ENCODE peak calls at places on chromosomes 13 and 19, in four cellular contexts. B is H1, K is GM12878, I is HepG2. X is an unnamed sample.

GRCh38 chr13:109243311-109243951 is 543.0 kb downstream of the IRS2 start:
- DNase-seq in B (no peak), K (no peak), I (no peak), X (no peak)

GRCh38 chr13:98983182-98983581 is 5.3 kb upstream of the DOCK9 start:
- DNase-seq in B (no peak), K (no peak), I (no peak), X (no peak)

GRCh38 chr19:18879579-18880373 is 16.2 kb downstream of the CERS1 start:
- DNase-seq in B (no peak), K (no peak), I (no peak), X (no peak)

GRCh38 chr13:45229172-45229571 is 28.3 kb upstream of the KCTD4 start:
- DNase-seq in B (no peak), K (no peak), I (no peak), X (no peak)

GRCh38 chr13:46761866-46762265 is 35.1 kb downstream of the ESD start:
- DNase-seq in B (no peak), K (no peak), I (no peak), X (no peak)

GRCh38 chr13:111177081-111177711 is 62.1 kb downstream of the ARHGEF7 start:
- DNase-seq in B (no peak), K (no peak), I (no peak), X (no peak)

GRCh38 chr13:46516624-46517318 is 36.2 kb upstream of the LRCH1 start:
- DNase-seq in B (no peak), K (no peak), I (no peak), X (no peak)

GRCh38 chr19:31312004-31312403 is 37.2 kb downstream of the TSHZ3 start:
- DNase-seq in B (no peak), K (no peak), I (no peak), X (no peak)

GRCh38 chr13:46639033-46639981 is 86.3 kb downstream of the LRCH1 start:
- DNase-seq in B (no peak), K (peak; percentile 71), I (peak; percentile 20), X (no peak)

GRCh38 chr13:51451134-51451466 is 1.7 kb downstream of the INTS6 start:
- DNase-seq in B (no peak), K (no peak), I (no peak), X (no peak)

GRCh38 chr19:42253245-42254082 is 1.5 kb downstream of the ERF start:
- DNase-seq in B (no peak), K (no peak), I (peak; percentile 59), X (no peak)

GRCh38 chr19:19105365-19106060 is 32.8 kb downstream of the TMEM161A start:
- DNase-seq in B (no peak), K (peak; percentile 13), I (peak; percentile 48), X (peak; percentile 63)

GRCh38 chr13:24217601-24218281 is 57.2 kb downstream of the SPATA13 start:
- DNase-seq in B (no peak), K (no peak), I (peak; percentile 72), X (no peak)

GRCh38 chr13:42420304-42420703 is 148.4 kb downstream of the AKAP11 start:
- DNase-seq in B (no peak), K (peak; percentile 68), I (no peak), X (no peak)

GRCh38 chr19:12997225-12997966 is 2.1 kb downstream of the NFIX start:
- DNase-seq in B (no peak), K (no peak), I (no peak), X (no peak)

GRCh38 chr13:44313674-44314073 is 60.0 kb upstream of the SERP2 start:
- DNase-seq in B (no peak), K (no peak), I (no peak), X (no peak)

GRCh38 chr13:90800082-90800746 is 547.3 kb upstream of the MIR17HG start:
- DNase-seq in B (no peak), K (no peak), I (no peak), X (no peak)

GRCh38 chr19:4134351-4134750 is 10.4 kb upstream of the MAP2K2 start:
- DNase-seq in B (no peak), K (no peak), I (no peak), X (no peak)

GRCh38 chr13:73417012-73417615 is 358.3 kb downstream of the KLF5 start:
- DNase-seq in B (no peak), K (no peak), I (peak; percentile 27), X (no peak)

GRCh38 chr19:1690570-1691307 is 38.3 kb upstream of the TCF3 start:
- DNase-seq in B (peak; percentile 38), K (no peak), I (no peak), X (peak; percentile 38)

GRCh38 chr13:84118845-84119409 is 236.7 kb upstream of the SLITRK1 start:
- DNase-seq in B (no peak), K (no peak), I (no peak), X (no peak)

GRCh38 chr13:52749446-52749845 is 9.8 kb upstream of the CNMD start:
- DNase-seq in B (no peak), K (no peak), I (no peak), X (no peak)

GRCh38 chr19:3389876-3390361 is 23.5 kb downstream of the NFIC start:
- DNase-seq in B (no peak), K (no peak), I (no peak), X (no peak)

GRCh38 chr19:15443325-15443724 is 6.4 kb downstream of the WIZ start:
- DNase-seq in B (no peak), K (no peak), I (no peak), X (no peak)

GRCh38 chr13:31908696-31909386 is 122.7 kb upstream of the FRY start:
- DNase-seq in B (no peak), K (no peak), I (no peak), X (no peak)

GRCh38 chr13:112247471-112248405 is 128.4 kb upstream of the SPACA7 start:
- DNase-seq in B (no peak), K (no peak), I (no peak), X (no peak)

GRCh38 chr19:368624-369020 is 24.0 kb upstream of the MIER2 start:
- DNase-seq in B (no peak), K (no peak), I (no peak), X (no peak)

GRCh38 chr13:110801044-110801443 is 87.5 kb downstream of the ING1 start:
- DNase-seq in B (no peak), K (no peak), I (no peak), X (no peak)

GRCh38 chr13:46181799-46182490 is at the start of gene LCP1:
- DNase-seq in B (no peak), K (peak; percentile 97), I (no peak), X (no peak)

GRCh38 chr13:50025446-50025845 is 10.2 kb downstream of the KCNRG start:
- DNase-seq in B (no peak), K (no peak), I (no peak), X (no peak)

GRCh38 chr19:11125994-11126685 is 29.4 kb downstream of the SPC24 start:
- DNase-seq in B (no peak), K (no peak), I (peak; percentile 67), X (peak; percentile 71)

DNA sequence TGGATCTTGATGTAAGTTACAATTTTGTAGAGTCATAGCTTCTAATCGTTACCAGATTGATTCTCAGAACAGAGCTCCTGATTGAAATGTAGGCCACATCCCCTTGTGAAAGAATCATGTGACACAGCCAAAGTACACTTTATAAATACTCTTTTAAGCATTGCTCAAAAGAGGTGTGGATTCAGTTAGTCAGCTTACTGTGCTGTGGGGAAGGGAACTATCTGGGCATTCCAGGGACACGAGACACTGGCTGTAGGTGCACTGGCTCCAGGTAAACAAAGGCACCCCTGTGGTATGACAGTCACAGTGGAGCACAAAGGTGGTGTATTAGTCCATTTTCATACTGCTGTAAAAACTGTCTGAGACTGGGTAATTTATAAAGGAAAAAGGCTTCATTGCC is 222.8 kb downstream of the LIG4 start:
- DNase-seq in B (no peak), K (no peak), I (no peak), X (no peak)
- TF ChIP-seq YY1 in B (no peak), K (no peak), I (no peak), X (no peak)

DNA sequence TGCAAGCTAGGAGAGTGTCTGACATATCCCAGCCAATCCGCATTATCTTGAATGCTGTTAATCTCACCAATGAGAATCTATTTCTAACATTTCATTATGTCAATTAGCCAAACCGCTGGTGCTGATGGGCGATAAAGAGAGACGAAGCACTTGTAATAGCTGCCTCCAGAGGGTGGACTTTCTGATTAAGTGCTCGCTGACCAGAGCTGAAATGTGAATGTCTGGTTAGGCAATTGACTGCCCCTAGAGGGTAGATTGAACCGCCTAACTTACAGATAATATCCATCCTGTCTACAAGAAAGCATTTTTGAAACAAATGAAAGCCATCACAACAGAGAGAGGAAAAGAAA is 552 bp upstream of the GRWD1 start:
- DNase-seq in B (no peak), K (no peak), I (peak; percentile 82), X (no peak)
- TF ChIP-seq ZNF274 in B (no peak), K (no peak), I (no peak), X (no peak)

GRCh38 chr19:48635263-48635965 is 1.8 kb downstream of the DBP start:
- DNase-seq in B (no peak), K (no peak), I (no peak), X (no peak)
- TF ChIP-seq SUZ12 in B (no peak), K (no peak), I (no peak), X (no peak)

GRCh38 chr13:28585557-28585956 is 73.4 kb upstream of the POMP start:
- DNase-seq in B (no peak), K (no peak), I (no peak), X (no peak)

GRCh38 chr13:28584873-28585317 is 74.0 kb upstream of the POMP start:
- DNase-seq in B (no peak), K (no peak), I (no peak), X (no peak)

GRCh38 chr13:28582225-28582891 is 76.6 kb upstream of the POMP start:
- DNase-seq in B (no peak), K (no peak), I (no peak), X (no peak)

GRCh38 chr13:28582892-28583240 is 76.1 kb upstream of the POMP start:
- DNase-seq in B (no peak), K (no peak), I (no peak), X (no peak)

GRCh38 chr13:28583661-28584091 is 75.3 kb upstream of the POMP start:
- DNase-seq in B (no peak), K (no peak), I (no peak), X (no peak)
- TF ChIP-seq YY1 in B (no peak), K (no peak), I (no peak), X (no peak)

DNA sequence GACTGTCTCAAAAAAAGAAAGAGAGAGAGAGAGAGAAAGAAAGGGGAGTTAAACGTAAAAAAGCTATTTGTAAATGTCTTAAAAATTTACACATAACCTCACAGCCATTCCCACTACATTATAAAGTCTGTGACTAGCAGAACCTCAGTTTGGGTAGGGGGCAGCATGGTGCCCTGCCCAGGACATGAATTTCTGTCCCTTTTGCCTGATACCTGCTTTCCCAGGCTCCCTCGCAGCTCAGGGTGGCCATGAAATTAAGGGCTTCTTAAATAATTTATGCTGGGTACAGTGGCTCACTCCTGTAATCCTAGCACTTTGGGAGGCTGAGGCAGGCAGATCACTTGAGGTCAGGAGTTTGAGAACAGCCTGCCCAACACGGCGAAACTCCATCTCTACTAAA is 4.8 kb downstream of the IFNL1 start:
- DNase-seq in B (no peak), K (no peak), I (no peak), X (no peak)
- TF ChIP-seq ZNF274 in B (no peak), K (no peak), I (no peak), X (no peak)

GRCh38 chr19:5990289-5990797 is 12.4 kb upstream of the RANBP3 start:
- DNase-seq in B (no peak), K (no peak), I (no peak), X (no peak)
- TF ChIP-seq SUZ12 in B (no peak), K (no peak), I (no peak), X (no peak)

X was measured in NT2/D1.